ENCODE peak calls at places on chromosomes 11 and 22, in five cellular contexts. P is HL-60, C is GM23338, R is GM23248, L is OCI-LY7. X is an unnamed sample.

GRCh38 chr22:44362249-44363040 is 49.7 kb upstream of the SHISAL1 start:
- DNase-seq in P (no peak), C (no peak), R (no peak), L (no peak), X (no peak)

GRCh38 chr11:128692750-128693578 is 908 bp upstream of the FLI1 start:
- DNase-seq in P (no peak), C (peak), R (peak), L (peak), X (no peak)

GRCh38 chr11:35622070-35622469 is 3.8 kb downstream of the FJX1 start:
- DNase-seq in P (no peak), C (peak), R (peak), L (no peak), X (peak)

GRCh38 chr11:2382927-2383822 is 6.1 kb downstream of the CD81 start:
- DNase-seq in P (peak), C (peak), R (peak), L (peak), X (no peak)

GRCh38 chr11:70066628-70067027 is 11.5 kb upstream of the ANO1 start:
- DNase-seq in P (no peak), C (no peak), R (no peak), L (no peak), X (no peak)

GRCh38 chr11:65112551-65113360 is 1.1 kb downstream of the TM7SF2 start:
- DNase-seq in P (peak), C (peak), R (peak), L (peak), X (no peak)

GRCh38 chr22:27489265-27489675 is 312.3 kb downstream of the MN1 start:
- DNase-seq in P (no peak), C (no peak), R (peak), L (no peak), X (peak)

GRCh38 chr11:96075532-96075959 is 151.6 kb upstream of the MTMR2 start:
- DNase-seq in P (no peak), C (no peak), R (peak), L (no peak), X (peak)

GRCh38 chr11:19244621-19245020 is 3.9 kb upstream of the E2F8 start:
- DNase-seq in P (no peak), C (no peak), R (no peak), L (no peak), X (no peak)

GRCh38 chr11:113151502-113151901 is 162.9 kb upstream of the TTC12 start:
- DNase-seq in P (no peak), C (no peak), R (no peak), L (no peak), X (no peak)

GRCh38 chr11:44955019-44955738 is 4.5 kb upstream of the TP53I11 start:
- DNase-seq in P (peak), C (no peak), R (peak), L (no peak), X (peak)

GRCh38 chr11:58775066-58775708 is 43.4 kb upstream of the GLYAT start:
- DNase-seq in P (no peak), C (no peak), R (no peak), L (no peak), X (no peak)

GRCh38 chr11:65569973-65570918 is at the start of gene ZNRD2:
- DNase-seq in P (peak), C (peak), R (peak), L (peak), X (peak)

GRCh38 chr22:45645526-45646414 is 25.9 kb upstream of the ATXN10 start:
- DNase-seq in P (peak), C (peak), R (peak), L (peak), X (no peak)
- H3K27ac ChIP-seq in P (peak), C (no peak), R (no peak), L (no peak), X (no peak)

DNA sequence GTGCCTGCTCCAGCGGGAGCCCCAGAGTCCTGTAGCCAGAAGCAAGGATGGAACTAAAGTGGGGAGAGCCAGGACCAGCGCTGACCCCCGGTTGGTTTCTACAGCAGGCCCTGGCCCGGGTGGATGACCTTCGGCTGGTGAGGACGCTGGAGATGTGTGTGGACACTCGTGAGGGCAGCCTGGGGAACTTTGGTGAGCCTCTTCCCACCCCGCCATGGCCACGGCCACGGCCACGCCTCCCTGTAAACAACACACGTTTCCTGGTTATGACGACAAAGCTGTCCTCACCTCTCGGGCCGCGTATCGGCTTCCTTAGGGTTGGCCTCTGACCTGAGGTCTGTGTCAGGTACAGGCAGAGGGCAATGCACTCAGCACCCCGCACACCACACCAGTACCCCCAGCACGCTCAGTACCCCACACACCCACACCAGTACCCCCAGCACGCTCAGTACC is 4.1 kb downstream of the LRRC56 start:
- DNase-seq in P (no peak), C (no peak), R (no peak), L (no peak), X (no peak)
- H3K27ac ChIP-seq in P (no peak), C (no peak), R (no peak), L (no peak), X (no peak)

GRCh38 chr11:11972942-11973341 is 35.5 kb downstream of the DKK3 start:
- DNase-seq in P (no peak), C (no peak), R (no peak), L (no peak), X (no peak)

GRCh38 chr11:11975201-11976092 is 33.0 kb downstream of the DKK3 start:
- DNase-seq in P (no peak), C (no peak), R (no peak), L (no peak), X (no peak)

GRCh38 chr11:11973361-11973800 is 35.0 kb downstream of the DKK3 start:
- DNase-seq in P (no peak), C (no peak), R (peak), L (no peak), X (peak)

GRCh38 chr11:11972148-11972547 is 36.3 kb downstream of the DKK3 start:
- DNase-seq in P (no peak), C (no peak), R (no peak), L (no peak), X (no peak)

GRCh38 chr11:11973866-11974265 is 34.6 kb downstream of the DKK3 start:
- DNase-seq in P (no peak), C (no peak), R (no peak), L (no peak), X (peak)
- H3K27ac ChIP-seq in P (no peak), C (no peak), R (peak), L (no peak), X (peak)

GRCh38 chr22:21819183-21819770 is 48.2 kb downstream of the MAPK1 start:
- DNase-seq in P (no peak), C (peak), R (no peak), L (no peak), X (no peak)

GRCh38 chr22:21816472-21816786 is 51.0 kb downstream of the MAPK1 start:
- DNase-seq in P (no peak), C (no peak), R (no peak), L (no peak), X (no peak)

GRCh38 chr22:21815958-21816357 is 51.5 kb downstream of the MAPK1 start:
- DNase-seq in P (no peak), C (no peak), R (no peak), L (no peak), X (no peak)

GRCh38 chr22:21816787-21817496 is 50.5 kb downstream of the MAPK1 start:
- DNase-seq in P (peak), C (no peak), R (peak), L (peak), X (peak)

GRCh38 chr22:21818487-21819182 is 48.8 kb downstream of the MAPK1 start:
- DNase-seq in P (peak), C (peak), R (no peak), L (no peak), X (no peak)
- H3K27ac ChIP-seq in P (peak), C (peak), R (no peak), L (peak), X (no peak)

DNA sequence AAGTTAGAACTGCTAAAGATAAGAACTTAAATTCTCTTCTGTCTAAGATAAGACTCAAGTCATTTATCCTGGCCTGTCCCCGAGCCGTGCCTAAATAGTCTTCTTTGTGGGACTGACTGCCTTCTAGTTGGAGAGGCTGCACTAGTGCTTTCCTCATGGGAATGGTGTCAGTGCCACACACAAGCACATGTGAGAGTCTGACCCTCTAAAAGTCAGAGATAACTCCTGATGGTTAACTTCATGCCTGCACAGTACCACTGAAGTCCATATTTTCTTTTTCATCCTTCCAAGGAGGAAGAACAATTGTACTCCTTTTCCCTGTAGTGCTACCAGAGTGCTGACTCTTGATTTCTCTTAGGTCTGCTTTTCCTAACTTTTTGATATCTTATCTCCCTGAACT is 309.7 kb downstream of the TMEM135 start:
- DNase-seq in P (no peak), C (no peak), R (no peak), L (no peak), X (no peak)
- H3K27ac ChIP-seq in P (no peak), C (no peak), R (no peak), L (no peak), X (no peak)